ENCODE peak calls at places on chromosomes 16 and 17, in ten cellular contexts. One of them, this sample, is unnamed. For H3K4me1 and H3K27me3, the result is how much of the 10 kb centered on the place peaks cover.

GRCh38 chr17:1169471-1169908 is 10.3 kb downstream of the ABR start:
- DNase-seq in neural progenitor cell: no peak
- DNase-seq in cardiac muscle cell: no peak
- DNase-seq in GM23338: no peak
- DNase-seq in spleen: no peak
- DNase-seq in aorta: no peak
- DNase-seq in stomach: no peak
- DNase-seq in endodermal cell: no peak
- DNase-seq in body of pancreas: no peak
- DNase-seq in tibial artery: no peak
- DNase-seq in this sample: no peak

GRCh38 chr17:20120835-20121234 is 111.7 kb downstream of the SPECC1 start:
- DNase-seq in stomach: no peak
- DNase-seq in spleen: no peak
- DNase-seq in GM23338: no peak
- DNase-seq in neural progenitor cell: no peak
- DNase-seq in body of pancreas: no peak
- DNase-seq in endodermal cell: no peak
- DNase-seq in aorta: no peak
- DNase-seq in cardiac muscle cell: no peak
- DNase-seq in tibial artery: no peak
- DNase-seq in this sample: no peak

GRCh38 chr17:55334285-55334684 is 69.5 kb downstream of the HLF start:
- DNase-seq in aorta: no peak
- DNase-seq in endodermal cell: no peak
- DNase-seq in tibial artery: peak
- DNase-seq in spleen: no peak
- DNase-seq in body of pancreas: no peak
- DNase-seq in GM23338: no peak
- DNase-seq in neural progenitor cell: no peak
- DNase-seq in stomach: no peak
- DNase-seq in cardiac muscle cell: no peak
- DNase-seq in this sample: no peak

GRCh38 chr16:68752602-68753001 is 15.5 kb downstream of the CDH1 start:
- DNase-seq in GM23338: no peak
- DNase-seq in cardiac muscle cell: no peak
- DNase-seq in body of pancreas: no peak
- DNase-seq in neural progenitor cell: no peak
- DNase-seq in aorta: no peak
- DNase-seq in tibial artery: no peak
- DNase-seq in endodermal cell: no peak
- DNase-seq in stomach: no peak
- DNase-seq in spleen: no peak
- DNase-seq in this sample: no peak

GRCh38 chr17:17044846-17045561 is 2.7 kb downstream of the MPRIP start:
- DNase-seq in spleen: peak
- DNase-seq in body of pancreas: peak
- DNase-seq in aorta: peak
- DNase-seq in stomach: peak
- DNase-seq in cardiac muscle cell: peak
- DNase-seq in tibial artery: no peak
- DNase-seq in endodermal cell: peak
- DNase-seq in GM23338: peak
- DNase-seq in neural progenitor cell: no peak
- DNase-seq in this sample: no peak

GRCh38 chr17:16374129-16374528 is 6.8 kb upstream of the UBB start:
- DNase-seq in neural progenitor cell: no peak
- DNase-seq in body of pancreas: no peak
- DNase-seq in GM23338: no peak
- DNase-seq in cardiac muscle cell: no peak
- DNase-seq in aorta: no peak
- DNase-seq in spleen: no peak
- DNase-seq in endodermal cell: no peak
- DNase-seq in tibial artery: peak
- DNase-seq in stomach: no peak
- DNase-seq in this sample: no peak

GRCh38 chr16:85395207-85395912 is 217.8 kb upstream of the GSE1 start:
- DNase-seq in stomach: peak
- DNase-seq in cardiac muscle cell: peak
- DNase-seq in aorta: peak
- DNase-seq in neural progenitor cell: no peak
- DNase-seq in endodermal cell: no peak
- DNase-seq in tibial artery: peak
- DNase-seq in spleen: peak
- DNase-seq in GM23338: no peak
- DNase-seq in body of pancreas: peak
- DNase-seq in this sample: no peak

GRCh38 chr16:58454178-58454577 is 45.8 kb upstream of the NDRG4 start:
- DNase-seq in spleen: no peak
- DNase-seq in GM23338: no peak
- DNase-seq in neural progenitor cell: no peak
- DNase-seq in aorta: no peak
- DNase-seq in endodermal cell: no peak
- DNase-seq in tibial artery: no peak
- DNase-seq in stomach: no peak
- DNase-seq in cardiac muscle cell: no peak
- DNase-seq in body of pancreas: no peak
- DNase-seq in this sample: no peak

GRCh38 chr17:12789075-12789975 is at the start of gene ARHGAP44:
- DNase-seq in aorta: peak
- DNase-seq in stomach: peak
- DNase-seq in tibial artery: peak
- DNase-seq in neural progenitor cell: peak
- DNase-seq in cardiac muscle cell: peak
- DNase-seq in GM23338: peak
- DNase-seq in spleen: peak
- DNase-seq in endodermal cell: peak
- DNase-seq in body of pancreas: peak
- DNase-seq in this sample: no peak

GRCh38 chr17:57445772-57446472 is 189.6 kb downstream of the MSI2 start:
- DNase-seq in spleen: no peak
- DNase-seq in tibial artery: no peak
- DNase-seq in aorta: peak
- DNase-seq in cardiac muscle cell: no peak
- DNase-seq in stomach: no peak
- DNase-seq in neural progenitor cell: no peak
- DNase-seq in GM23338: no peak
- DNase-seq in body of pancreas: no peak
- DNase-seq in endodermal cell: no peak
- DNase-seq in this sample: no peak

DNA sequence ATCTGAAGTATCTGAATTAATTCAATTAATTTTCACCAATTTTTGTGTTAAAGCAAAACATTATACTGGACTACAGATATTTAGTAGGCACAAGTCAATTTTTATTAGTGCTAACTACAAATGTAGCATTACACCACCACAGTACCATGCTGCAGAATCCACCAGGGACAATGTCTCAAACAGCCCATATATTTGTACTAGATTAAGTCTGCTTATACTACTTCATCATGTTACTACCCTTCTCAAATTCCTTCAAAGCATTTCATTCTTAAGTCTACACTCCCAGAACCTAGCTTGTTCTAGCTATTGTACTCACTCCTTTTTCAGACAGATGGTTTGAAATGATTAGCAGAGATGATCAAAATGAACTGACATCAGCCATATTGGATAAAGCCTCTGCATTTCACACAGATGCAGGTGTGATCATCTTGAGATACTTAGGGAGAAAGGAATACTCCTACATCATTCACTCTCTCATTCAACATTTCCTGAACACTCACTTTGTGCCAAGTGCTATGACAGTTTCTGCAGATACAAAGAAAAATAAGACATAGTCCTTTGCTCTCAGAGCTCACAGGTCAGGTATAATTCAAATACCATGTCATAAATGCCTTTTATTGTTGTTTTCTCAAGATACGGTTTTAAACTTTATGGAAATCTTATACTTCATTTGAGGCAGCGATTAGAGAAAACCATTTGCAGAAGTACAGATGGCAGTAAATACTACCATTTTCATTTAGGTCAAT is 47.7 kb downstream of the SMURF2 start:
- DNase-seq in stomach: no peak
- DNase-seq in spleen: no peak
- DNase-seq in body of pancreas: no peak
- DNase-seq in neural progenitor cell: no peak
- DNase-seq in aorta: no peak
- DNase-seq in tibial artery: no peak
- DNase-seq in endodermal cell: no peak
- DNase-seq in GM23338: no peak
- DNase-seq in cardiac muscle cell: no peak
- DNase-seq in this sample: no peak
- H3K27ac ChIP-seq in stomach: no peak
- H3K27ac ChIP-seq in spleen: no peak
- H3K27ac ChIP-seq in body of pancreas: no peak
- H3K27ac ChIP-seq in neural progenitor cell: no peak
- H3K27ac ChIP-seq in aorta: no peak
- H3K27ac ChIP-seq in tibial artery: no peak
- H3K27ac ChIP-seq in endodermal cell: no peak
- H3K27ac ChIP-seq in GM23338: no peak
- H3K27ac ChIP-seq in cardiac muscle cell: peak
- H3K27ac ChIP-seq in this sample: no peak

GRCh38 chr17:18380471-18381157 is 3.0 kb downstream of the EVPLL start:
- DNase-seq in body of pancreas: no peak
- DNase-seq in cardiac muscle cell: no peak
- DNase-seq in GM23338: no peak
- DNase-seq in tibial artery: no peak
- DNase-seq in neural progenitor cell: no peak
- DNase-seq in endodermal cell: no peak
- DNase-seq in aorta: no peak
- DNase-seq in stomach: no peak
- DNase-seq in spleen: peak
- DNase-seq in this sample: no peak

GRCh38 chr17:18382441-18383078 is 5.0 kb downstream of the EVPLL start:
- DNase-seq in neural progenitor cell: no peak
- DNase-seq in cardiac muscle cell: no peak
- DNase-seq in stomach: no peak
- DNase-seq in spleen: peak
- DNase-seq in GM23338: peak
- DNase-seq in body of pancreas: no peak
- DNase-seq in aorta: no peak
- DNase-seq in endodermal cell: peak
- DNase-seq in tibial artery: no peak
- DNase-seq in this sample: no peak

GRCh38 chr17:18381158-18381952 is 3.8 kb downstream of the EVPLL start:
- DNase-seq in stomach: no peak
- DNase-seq in cardiac muscle cell: no peak
- DNase-seq in endodermal cell: no peak
- DNase-seq in spleen: peak
- DNase-seq in aorta: no peak
- DNase-seq in body of pancreas: no peak
- DNase-seq in tibial artery: no peak
- DNase-seq in GM23338: no peak
- DNase-seq in neural progenitor cell: no peak
- DNase-seq in this sample: no peak

GRCh38 chr17:18379246-18380146 is 1.9 kb downstream of the EVPLL start:
- DNase-seq in spleen: peak
- DNase-seq in stomach: no peak
- DNase-seq in GM23338: no peak
- DNase-seq in aorta: no peak
- DNase-seq in tibial artery: no peak
- DNase-seq in neural progenitor cell: no peak
- DNase-seq in cardiac muscle cell: no peak
- DNase-seq in endodermal cell: no peak
- DNase-seq in body of pancreas: no peak
- DNase-seq in this sample: no peak

GRCh38 chr17:18381953-18382245 is 4.3 kb downstream of the EVPLL start:
- DNase-seq in tibial artery: no peak
- DNase-seq in spleen: no peak
- DNase-seq in neural progenitor cell: no peak
- DNase-seq in stomach: no peak
- DNase-seq in GM23338: no peak
- DNase-seq in endodermal cell: no peak
- DNase-seq in cardiac muscle cell: no peak
- DNase-seq in aorta: no peak
- DNase-seq in body of pancreas: no peak
- DNase-seq in this sample: no peak
- H3K4me1 ChIP-seq in tibial artery: under half
- H3K4me1 ChIP-seq in spleen: under half
- H3K4me1 ChIP-seq in neural progenitor cell: under half
- H3K4me1 ChIP-seq in stomach: under half
- H3K4me1 ChIP-seq in GM23338: under half
- H3K4me1 ChIP-seq in endodermal cell: under half
- H3K4me1 ChIP-seq in cardiac muscle cell: under half
- H3K4me1 ChIP-seq in aorta: under half
- H3K4me1 ChIP-seq in body of pancreas: under half
- H3K4me1 ChIP-seq in this sample: under half

DNA sequence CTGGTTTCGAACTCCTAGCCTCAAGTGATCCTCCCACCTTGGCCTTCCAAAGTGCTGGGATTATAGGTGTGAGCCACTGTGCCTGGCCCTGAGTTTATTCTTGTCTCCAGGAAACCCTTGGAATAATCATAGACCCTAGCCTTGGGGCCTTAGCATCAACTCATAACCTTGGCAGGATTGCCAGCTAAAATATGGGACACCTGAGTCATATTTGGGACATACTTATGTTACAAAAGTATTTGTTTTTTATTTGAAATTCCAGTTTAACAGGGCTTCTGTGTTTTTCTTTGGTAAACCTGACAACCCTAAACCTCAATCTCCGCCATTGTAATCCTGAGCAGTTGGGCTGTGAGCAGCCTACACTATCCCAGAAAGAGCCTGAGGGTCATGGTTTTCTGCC is 28.6 kb upstream of the TNS4 start:
- DNase-seq in spleen: peak
- DNase-seq in aorta: no peak
- DNase-seq in neural progenitor cell: no peak
- DNase-seq in GM23338: no peak
- DNase-seq in stomach: no peak
- DNase-seq in endodermal cell: peak
- DNase-seq in cardiac muscle cell: no peak
- DNase-seq in body of pancreas: no peak
- DNase-seq in tibial artery: no peak
- DNase-seq in this sample: no peak
- H3K27me3 ChIP-seq in spleen: under half
- H3K27me3 ChIP-seq in aorta: under half
- H3K27me3 ChIP-seq in neural progenitor cell: under half
- H3K27me3 ChIP-seq in GM23338: under half
- H3K27me3 ChIP-seq in stomach: under half
- H3K27me3 ChIP-seq in endodermal cell: under half
- H3K27me3 ChIP-seq in cardiac muscle cell: under half
- H3K27me3 ChIP-seq in body of pancreas: under half
- H3K27me3 ChIP-seq in tibial artery: under half
- H3K27me3 ChIP-seq in this sample: under half

DNA sequence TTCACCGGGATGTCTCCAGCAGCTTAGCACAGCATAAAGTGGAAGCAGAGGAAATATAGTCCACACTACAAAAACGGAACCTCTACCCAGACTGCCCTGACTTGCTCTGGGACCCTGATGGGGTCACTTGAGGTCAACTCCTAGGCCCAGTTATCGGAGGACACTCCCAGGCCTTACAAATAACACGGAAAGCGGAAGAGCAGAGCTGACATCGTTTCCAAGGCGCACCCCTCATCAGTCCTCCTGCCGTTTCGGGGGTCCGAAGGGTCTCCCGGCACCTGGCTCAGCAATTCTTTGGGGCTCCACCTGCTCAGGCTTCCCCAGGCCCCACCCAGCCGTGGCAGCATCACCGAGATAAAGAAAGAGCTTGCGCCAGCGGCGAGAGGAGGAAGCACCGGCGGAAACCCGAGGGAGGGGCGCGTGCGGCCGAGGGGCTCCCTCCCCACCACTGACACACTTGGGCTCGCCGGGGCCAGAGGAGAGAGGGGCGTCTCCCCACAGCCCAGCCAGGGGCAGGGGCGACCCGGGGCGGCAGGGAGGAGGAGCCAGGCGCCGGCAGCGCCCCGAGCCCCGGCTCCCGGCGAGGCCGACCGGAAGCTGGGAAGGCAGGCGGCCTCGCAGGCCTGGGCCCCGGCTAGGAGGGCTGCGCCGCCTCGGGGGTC is 727 bp downstream of the CORO7 start:
- DNase-seq in aorta: peak
- DNase-seq in body of pancreas: no peak
- DNase-seq in stomach: peak
- DNase-seq in GM23338: peak
- DNase-seq in endodermal cell: peak
- DNase-seq in tibial artery: peak
- DNase-seq in spleen: peak
- DNase-seq in neural progenitor cell: peak
- DNase-seq in cardiac muscle cell: peak
- DNase-seq in this sample: peak
- H3K27ac ChIP-seq in aorta: no peak
- H3K27ac ChIP-seq in body of pancreas: no peak
- H3K27ac ChIP-seq in stomach: peak
- H3K27ac ChIP-seq in GM23338: no peak
- H3K27ac ChIP-seq in endodermal cell: no peak
- H3K27ac ChIP-seq in tibial artery: peak
- H3K27ac ChIP-seq in spleen: peak
- H3K27ac ChIP-seq in neural progenitor cell: no peak
- H3K27ac ChIP-seq in cardiac muscle cell: no peak
- H3K27ac ChIP-seq in this sample: peak

This sample was measured in effector memory CD4-positive, alpha-beta T cell.